ENCODE peak calls at places on chromosomes 11 and 22, in four cellular contexts. U, J, B and P are unnamed samples. For H3K27me3 and H3K9me3, the result is how much of the 10 kb centered on the place peaks cover.

GRCh38 chr11:121595717-121596156 is 143.0 kb upstream of the SORL1-AS1 start:
- DNase-seq in B (no peak), J (peak), U (peak), P (peak)

GRCh38 chr11:76234704-76235232 is 28.5 kb upstream of the WNT11 start:
- DNase-seq in B (peak), J (no peak), U (no peak), P (no peak)

GRCh38 chr22:32796865-32797573 is 4.5 kb upstream of the TIMP3 start:
- DNase-seq in U (peak), J (peak), B (peak), P (peak)

GRCh38 chr11:36258730-36259360 is 30.4 kb downstream of the COMMD9 start:
- DNase-seq in U (peak), J (peak), B (peak), P (peak)

GRCh38 chr22:37465721-37466120 is 20.5 kb downstream of the MFNG start:
- DNase-seq in B (no peak), J (no peak), U (no peak), P (no peak)

GRCh38 chr22:44449061-44449682 is 48.9 kb downstream of the RTL6 start:
- DNase-seq in B (no peak), J (no peak), U (peak), P (no peak)

GRCh38 chr11:118572075-118572913 is at the start of gene ARCN1:
- DNase-seq in J (peak), B (peak), U (peak), P (no peak)

GRCh38 chr11:91194551-91194950 is 971.7 kb upstream of the CHORDC1 start:
- DNase-seq in U (no peak), J (no peak), B (no peak), P (no peak)

GRCh38 chr11:15327786-15328231 is 213.1 kb downstream of the INSC start:
- DNase-seq in B (peak), U (peak), J (peak), P (no peak)

GRCh38 chr11:8773125-8773524 is 90.5 kb downstream of the RPL27A start:
- DNase-seq in J (no peak), U (no peak), B (no peak), P (no peak)

GRCh38 chr11:71325418-71326327 is 73.3 kb upstream of the SHANK2 start:
- DNase-seq in U (no peak), J (no peak), B (no peak), P (no peak)

GRCh38 chr22:18076060-18076497 is 1.7 kb upstream of the PEX26 start:
- DNase-seq in B (peak), J (peak), U (peak), P (peak)

GRCh38 chr11:88175004-88175706 is at the start of gene RAB38:
- DNase-seq in J (peak), B (peak), U (peak), P (no peak)

GRCh38 chr11:134098566-134099184 is 29.8 kb downstream of the JAM3 start:
- DNase-seq in B (no peak), J (peak), U (no peak), P (peak)

GRCh38 chr11:65013692-65014145 is 241 bp upstream of the ARL2 start:
- DNase-seq in U (peak), B (peak), J (peak), P (no peak)

GRCh38 chr11:60872952-60873524 is 5.7 kb downstream of the ZP1 start:
- DNase-seq in U (peak), B (peak), J (no peak), P (no peak)

GRCh38 chr11:32210601-32211000 is 119.7 kb downstream of the RCN1 start:
- DNase-seq in B (no peak), U (peak), J (no peak), P (no peak)

GRCh38 chr11:10298342-10298741 is 4.3 kb upstream of the SBF2 start:
- DNase-seq in B (no peak), J (no peak), U (peak), P (no peak)

GRCh38 chr22:26172389-26172990 is 3.2 kb downstream of the SEZ6L start:
- DNase-seq in U (peak), J (peak), B (no peak), P (peak)

GRCh38 chr11:65431452-65432132 is 9.0 kb downstream of the NEAT1 start:
- DNase-seq in B (no peak), J (no peak), U (peak), P (no peak)

GRCh38 chr22:24325105-24325757 is 54.6 kb downstream of the SPECC1L start:
- DNase-seq in J (no peak), U (peak), B (no peak), P (no peak)

GRCh38 chr11:45661417-45662055 is 3.9 kb downstream of the CHST1 start:
- DNase-seq in U (no peak), B (no peak), J (no peak), P (no peak)

GRCh38 chr11:29629281-29629680 is 387.5 kb downstream of the KCNA4 start:
- DNase-seq in B (no peak), J (no peak), U (no peak), P (no peak)

GRCh38 chr11:134560566-134561347 is 148.7 kb upstream of the B3GAT1 start:
- DNase-seq in J (no peak), U (no peak), B (no peak), P (no peak)

GRCh38 chr11:64923944-64924909 is at the start of gene PPP2R5B:
- DNase-seq in U (peak), B (peak), J (peak), P (peak)

GRCh38 chr11:19498986-19499669 is 213.5 kb upstream of the NAV2 start:
- DNase-seq in J (no peak), B (no peak), U (peak), P (no peak)

GRCh38 chr22:28560005-28560742 is 119.5 kb downstream of the TTC28 start:
- DNase-seq in B (no peak), J (no peak), U (peak), P (no peak)

GRCh38 chr22:45343143-45343542 is 33.4 kb downstream of the FAM118A start:
- DNase-seq in B (no peak), U (no peak), J (no peak), P (no peak)

GRCh38 chr22:41589601-41590365 is at the start of gene PMM1:
- DNase-seq in J (peak), B (peak), U (peak), P (peak)

GRCh38 chr11:123483465-123483864 is 53.4 kb downstream of the GRAMD1B start:
- DNase-seq in U (no peak), J (no peak), B (no peak), P (no peak)

GRCh38 chr22:48842583-48842945 is 985.1 kb downstream of the BRD1 start:
- DNase-seq in J (no peak), B (no peak), U (no peak), P (no peak)

GRCh38 chr11:134821422-134821821 is 409.4 kb upstream of the B3GAT1 start:
- DNase-seq in J (no peak), U (no peak), B (no peak), P (no peak)

GRCh38 chr11:16779436-16779835 is 41.0 kb downstream of the C11orf58 start:
- DNase-seq in U (no peak), B (peak), J (peak), P (no peak)

GRCh38 chr11:82732734-82733443 is 775 bp downstream of the FAM181B start:
- DNase-seq in J (no peak), B (no peak), U (no peak), P (no peak)

GRCh38 chr11:7034019-7034418 is 13.7 kb downstream of the NLRP14 start:
- DNase-seq in U (no peak), B (no peak), J (no peak), P (no peak)

GRCh38 chr11:93075782-93076181 is 106.3 kb downstream of the MTNR1B start:
- DNase-seq in U (no peak), B (no peak), J (no peak), P (no peak)

GRCh38 chr11:11724994-11725393 is 103.2 kb upstream of the GALNT18 start:
- DNase-seq in B (no peak), U (no peak), J (no peak), P (no peak)

GRCh38 chr11:66676279-66676919 is 1.3 kb downstream of the RBM4B start:
- DNase-seq in U (no peak), B (no peak), J (no peak), P (no peak)

GRCh38 chr11:72634472-72635095 is 39.6 kb downstream of the PDE2A start:
- DNase-seq in B (no peak), U (no peak), J (no peak), P (no peak)

GRCh38 chr11:72637198-72637597 is 37.0 kb downstream of the PDE2A start:
- DNase-seq in J (peak), B (no peak), U (no peak), P (no peak)

GRCh38 chr11:72634016-72634415 is 40.2 kb downstream of the PDE2A start:
- DNase-seq in J (no peak), B (no peak), U (no peak), P (no peak)

GRCh38 chr11:72635309-72635915 is 38.8 kb downstream of the PDE2A start:
- DNase-seq in J (no peak), U (no peak), B (no peak), P (no peak)

DNA sequence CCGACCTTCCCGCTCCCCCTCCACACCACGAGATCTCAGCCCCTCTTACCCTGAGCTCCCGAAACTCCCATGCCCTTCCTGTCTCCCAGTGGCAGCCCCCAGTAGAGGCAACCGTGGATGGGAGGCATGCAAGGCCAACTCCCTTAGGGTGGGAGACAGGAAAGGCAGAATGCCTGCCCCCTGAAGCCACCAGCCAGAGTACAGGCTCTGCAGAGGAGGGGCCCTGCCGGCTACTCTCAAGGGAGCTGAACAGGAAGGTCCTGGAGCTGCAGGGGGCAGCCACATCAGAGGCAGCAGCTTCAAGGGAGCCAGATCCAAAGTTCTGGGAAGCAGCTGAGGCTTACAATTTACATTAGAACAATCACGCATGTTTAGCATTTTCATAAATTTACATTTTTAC is 38.3 kb downstream of the PDE2A start:
- DNase-seq in J (no peak), B (no peak), U (no peak), P (no peak)
- H3K27me3 ChIP-seq in J (under half), B (under half), U (half or more), P (under half)

GRCh38 chr11:12829536-12830314 is 155.5 kb downstream of the TEAD1 start:
- DNase-seq in J (no peak), U (no peak), B (no peak), P (no peak)
- H3K9me3 ChIP-seq in J (under half), U (under half), B (under half), P (under half)

DNA sequence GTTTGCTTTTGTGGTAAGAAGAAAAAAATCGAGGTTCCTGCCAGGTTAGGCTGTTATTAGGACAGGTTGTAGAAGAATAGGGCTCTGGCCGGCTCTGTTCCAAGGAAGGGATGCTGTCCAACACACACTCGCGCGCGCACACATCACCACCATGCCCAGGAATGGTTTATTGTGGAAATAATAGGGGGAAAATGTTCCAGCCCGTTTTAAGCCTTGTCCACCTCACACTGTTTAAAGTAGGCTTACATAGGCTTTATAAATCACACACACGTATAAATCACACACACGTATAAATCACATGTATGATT is 1.2 kb upstream of the ARHGAP20 start:
- DNase-seq in B (no peak), U (no peak), J (no peak), P (no peak)
- H3K4me3 ChIP-seq in B (peak), U (peak), J (no peak), P (no peak)

GRCh38 chr11:85086511-85087284 is 540.4 kb downstream of the DLG2 start:
- DNase-seq in J (no peak), B (no peak), U (peak), P (no peak)

GRCh38 chr11:85089654-85090053 is 537.5 kb downstream of the DLG2 start:
- DNase-seq in U (no peak), J (no peak), B (no peak), P (no peak)

GRCh38 chr11:85088286-85088685 is 538.9 kb downstream of the DLG2 start:
- DNase-seq in U (peak), J (no peak), B (no peak), P (no peak)
- H3K27me3 ChIP-seq in U (under half), J (under half), B (under half), P (under half)

GRCh38 chr11:34899633-34900016 is 16.6 kb downstream of the APIP start:
- DNase-seq in J (no peak), B (no peak), U (no peak), P (no peak)
- H3K9me3 ChIP-seq in J (under half), B (under half), U (under half), P (under half)

DNA sequence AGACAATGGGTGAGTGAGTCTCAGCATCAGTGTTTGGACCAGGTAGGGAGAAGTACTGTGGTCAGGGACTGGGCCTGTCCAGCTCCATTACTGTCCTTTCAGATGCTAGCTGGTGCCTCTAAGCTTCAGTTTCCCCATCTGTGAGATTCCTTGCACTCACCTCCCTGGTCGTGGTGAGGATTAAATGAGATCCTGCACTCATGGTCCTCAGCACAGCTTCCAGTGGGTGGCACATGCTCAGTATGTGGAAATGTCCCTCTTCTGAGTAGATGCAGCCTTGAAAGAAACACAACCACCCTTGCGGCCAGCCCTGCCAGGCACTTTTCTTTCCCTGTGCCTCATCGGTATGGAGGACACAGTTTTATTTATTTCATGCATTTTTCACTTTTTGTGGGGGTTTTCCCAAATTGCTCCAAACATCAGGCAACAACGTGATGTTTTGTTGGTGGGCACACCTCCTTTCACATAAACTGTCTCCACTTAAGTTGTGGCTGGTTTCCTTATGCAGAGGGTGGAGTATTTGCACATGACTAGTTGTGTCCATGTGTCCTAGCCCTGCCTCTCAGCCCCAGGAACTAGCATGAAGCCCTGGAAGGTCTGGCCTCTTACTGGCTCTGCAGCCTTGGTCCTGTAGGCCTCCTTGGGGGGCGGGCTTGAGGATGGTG is 1.1 kb downstream of the LZTR1 start:
- DNase-seq in J (no peak), U (peak), B (no peak), P (no peak)
- H3K4me3 ChIP-seq in J (peak), U (peak), B (peak), P (peak)

GRCh38 chr22:30074994-30075393 is 5.3 kb upstream of the HORMAD2 start:
- DNase-seq in J (no peak), B (no peak), U (no peak), P (no peak)
- H3K27me3 ChIP-seq in J (under half), B (under half), U (under half), P (under half)